ENCODE peak calls at places on chromosome 17, in four cellular contexts. V is pancreas, B is PC-9, I is brain microvascular endothelial cell. N is an unnamed sample.

GRCh38 chr17:21149626-21150025 is 22.9 kb downstream of the DHRS7B start:
- DNase-seq in V (no peak), B (no peak), I (no peak), N (no peak)

GRCh38 chr17:4130715-4131114 is 12.1 kb downstream of the ZZEF1 start:
- DNase-seq in V (no peak), B (no peak), I (no peak), N (no peak)

GRCh38 chr17:51636291-51636690 is 375.9 kb downstream of the UTP18 start:
- DNase-seq in V (no peak), B (no peak), I (no peak), N (no peak)

GRCh38 chr17:10809605-10810004 is 5.7 kb upstream of the TMEM238L start:
- DNase-seq in V (no peak), B (no peak), I (no peak), N (no peak)

GRCh38 chr17:61363601-61364462 is 35.8 kb upstream of the TBX2 start:
- DNase-seq in V (no peak), B (no peak), I (no peak), N (no peak)

GRCh38 chr17:27848941-27849340 is 44.2 kb downstream of the LYRM9 start:
- DNase-seq in V (no peak), B (no peak), I (no peak), N (no peak)

GRCh38 chr17:14150604-14151003 is 81.3 kb downstream of the COX10 start:
- DNase-seq in V (no peak), B (no peak), I (no peak), N (no peak)

GRCh38 chr17:28746611-28747045 is 2.8 kb downstream of the TRAF4 start:
- DNase-seq in V (peak), B (peak), I (no peak), N (no peak)

GRCh38 chr17:8724451-8724850 is 20.2 kb downstream of the CCDC42 start:
- DNase-seq in V (no peak), B (no peak), I (no peak), N (no peak)

GRCh38 chr17:75012320-75013076 is at the start of gene MRPL58:
- DNase-seq in V (peak), B (peak), I (peak), N (peak)

GRCh38 chr17:56943505-56944125 is 17.2 kb downstream of the COIL start:
- DNase-seq in V (no peak), B (no peak), I (peak), N (no peak)

GRCh38 chr17:79542718-79543117 is 68.1 kb downstream of the RBFOX3 start:
- DNase-seq in V (no peak), B (no peak), I (no peak), N (no peak)

GRCh38 chr17:58002973-58003372 is 4.1 kb downstream of the SRSF1 start:
- DNase-seq in V (no peak), B (no peak), I (no peak), N (no peak)

GRCh38 chr17:4059656-4060055 is 83.2 kb downstream of the ZZEF1 start:
- DNase-seq in V (no peak), B (no peak), I (no peak), N (no peak)

GRCh38 chr17:75524971-75525805 is at the start of gene LLGL2:
- DNase-seq in V (peak), B (peak), I (no peak), N (peak)

GRCh38 chr17:29909604-29910003 is 20.4 kb downstream of the SSH2 start:
- DNase-seq in V (no peak), B (no peak), I (peak), N (no peak)

GRCh38 chr17:65423346-65424140 is 137.9 kb downstream of the AXIN2 start:
- DNase-seq in V (no peak), B (no peak), I (no peak), N (no peak)

GRCh38 chr17:83050651-83051422 is 28.6 kb upstream of the METRNL start:
- DNase-seq in V (peak), B (no peak), I (no peak), N (no peak)

GRCh38 chr17:83091257-83092141 is 12.1 kb downstream of the METRNL start:
- DNase-seq in V (peak), B (peak), I (no peak), N (no peak)

GRCh38 chr17:46873941-46874645 is 22.7 kb downstream of the WNT9B start:
- DNase-seq in V (no peak), B (no peak), I (no peak), N (no peak)

GRCh38 chr17:30550512-30551273 is 73.5 kb downstream of the GOSR1 start:
- DNase-seq in V (no peak), B (peak), I (peak), N (no peak)

GRCh38 chr17:20059728-20060188 is 50.6 kb downstream of the SPECC1 start:
- DNase-seq in V (no peak), B (peak), I (no peak), N (no peak)

GRCh38 chr17:22512506-22512905 is 820.2 kb downstream of the KCNJ18 start:
- DNase-seq in V (no peak), B (no peak), I (no peak), N (no peak)

GRCh38 chr17:72416054-72416691 is 295.4 kb downstream of the SOX9 start:
- DNase-seq in V (no peak), B (peak), I (no peak), N (no peak)
- H3K27ac ChIP-seq in V (no peak), B (no peak), I (no peak), N (no peak)

GRCh38 chr17:35235917-35236316 is 7.0 kb upstream of the SLFN5 start:
- DNase-seq in V (no peak), B (no peak), I (no peak), N (no peak)

GRCh38 chr17:35235289-35235688 is 7.6 kb upstream of the SLFN5 start:
- DNase-seq in V (no peak), B (no peak), I (no peak), N (no peak)

GRCh38 chr17:35239823-35240222 is 3.0 kb upstream of the SLFN5 start:
- DNase-seq in V (no peak), B (no peak), I (no peak), N (no peak)

GRCh38 chr17:35238817-35239216 is 4.1 kb upstream of the SLFN5 start:
- DNase-seq in V (no peak), B (no peak), I (peak), N (no peak)

GRCh38 chr17:35236821-35237220 is 6.1 kb upstream of the SLFN5 start:
- DNase-seq in V (no peak), B (no peak), I (no peak), N (no peak)
- TF ChIP-seq CTCF in V (no peak), B (no peak), I (no peak), N (no peak)

DNA sequence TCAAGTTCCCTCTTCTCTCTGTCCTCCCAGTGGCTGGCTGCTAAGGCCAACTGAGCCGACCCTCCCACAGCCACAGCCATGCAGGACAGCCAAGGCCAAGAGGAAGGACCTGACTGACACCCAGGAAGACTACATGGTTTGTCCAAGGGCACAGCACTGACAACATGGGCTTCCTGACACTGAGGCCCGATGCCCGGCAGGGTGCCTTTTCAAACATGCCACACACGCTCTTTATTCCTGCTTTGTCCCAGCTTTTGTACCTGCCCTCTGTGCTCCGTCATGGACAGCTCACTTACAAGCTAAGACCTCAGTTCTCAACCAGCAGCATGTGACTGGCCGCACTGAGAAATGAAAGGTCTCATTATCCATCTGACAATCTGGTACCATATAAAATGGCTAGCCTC is 45.8 kb downstream of the TEX2 start:
- DNase-seq in V (no peak), B (no peak), I (no peak), N (no peak)
- H3K27ac ChIP-seq in V (peak), B (no peak), I (peak), N (no peak)

GRCh38 chr17:62727916-62728672 is 80.0 kb downstream of the MARCHF10 start:
- DNase-seq in V (no peak), B (no peak), I (no peak), N (no peak)
- TF ChIP-seq CTCF in V (no peak), B (no peak), I (peak), N (no peak)

DNA sequence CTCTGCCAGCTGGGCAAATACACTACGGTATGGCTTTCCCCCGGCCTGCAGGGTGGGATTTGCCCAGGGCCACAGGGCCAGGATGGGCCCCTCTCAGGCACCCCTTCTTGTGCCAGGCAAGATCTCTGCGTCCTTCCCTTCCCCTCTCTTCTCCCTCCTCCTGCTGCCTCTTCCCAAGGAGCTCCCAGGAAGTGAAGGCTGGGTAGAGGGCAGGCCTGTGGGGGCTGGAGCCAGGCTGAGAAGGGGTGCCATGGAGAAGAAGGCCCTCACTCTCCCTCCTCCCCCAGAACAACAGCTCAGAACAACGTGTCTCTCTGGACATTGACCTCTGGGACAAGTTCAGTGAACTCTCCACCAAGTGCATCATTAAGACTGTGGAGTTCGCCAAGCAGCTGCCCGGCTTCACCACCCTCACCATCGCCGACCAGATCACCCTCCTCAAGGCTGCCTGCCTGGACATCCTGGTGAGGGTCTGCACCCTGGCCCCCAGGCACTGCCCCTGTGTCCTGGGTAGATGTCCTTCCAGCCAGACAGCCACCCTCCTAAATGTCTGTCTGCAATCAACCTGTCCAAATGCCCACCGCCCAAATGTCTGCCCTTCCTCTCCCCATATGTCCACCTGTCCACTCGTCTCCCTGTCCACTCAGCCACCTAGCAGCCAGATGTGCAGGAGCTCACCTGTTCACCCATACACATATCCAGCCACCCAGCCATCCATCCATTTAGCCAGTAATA is 12.3 kb downstream of the GJD3 start:
- DNase-seq in V (no peak), B (no peak), I (no peak), N (no peak)
- H3K27ac ChIP-seq in V (no peak), B (no peak), I (no peak), N (no peak)

DNA sequence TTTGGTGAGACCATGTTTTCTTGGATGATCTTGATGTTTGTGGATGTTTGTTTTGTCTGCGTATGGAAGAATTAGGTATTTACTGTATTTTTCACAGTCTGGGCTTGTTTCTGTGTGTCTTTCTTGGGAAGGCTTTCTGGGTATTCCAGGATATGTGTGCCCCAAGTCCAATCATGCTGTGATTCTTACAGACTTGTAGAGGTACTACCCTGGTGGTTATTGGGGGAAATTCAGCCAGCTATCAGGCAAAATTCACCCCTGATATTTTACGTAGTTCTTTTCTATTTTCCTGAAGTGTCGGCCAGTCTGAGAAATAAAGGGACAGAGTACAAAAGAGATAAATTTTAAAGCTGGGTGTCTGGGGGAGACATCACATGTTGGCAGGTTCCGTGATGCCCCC is 33.4 kb upstream of the ARL4D start:
- DNase-seq in V (no peak), B (no peak), I (no peak), N (no peak)
- TF ChIP-seq CTCF in V (no peak), B (peak), I (peak), N (no peak)

DNA sequence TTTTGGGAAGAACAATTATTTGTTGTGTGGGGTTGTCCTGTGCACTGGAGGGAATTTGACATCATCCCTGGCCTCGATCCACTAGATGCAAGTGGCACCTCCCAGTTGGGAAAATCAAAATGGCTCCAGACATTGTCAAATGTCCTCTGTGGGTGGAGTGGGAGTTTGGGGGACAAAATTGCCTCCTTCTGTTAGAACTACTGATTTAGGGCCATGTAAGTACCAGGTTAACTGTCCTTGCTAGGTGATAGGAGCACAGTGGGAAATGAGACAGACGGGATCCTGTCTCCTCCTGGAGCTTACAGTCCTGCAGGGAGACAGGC is 56.8 kb downstream of the ARHGAP23 start:
- DNase-seq in V (no peak), B (no peak), I (no peak), N (no peak)
- H3K27ac ChIP-seq in V (no peak), B (no peak), I (no peak), N (no peak)

DNA sequence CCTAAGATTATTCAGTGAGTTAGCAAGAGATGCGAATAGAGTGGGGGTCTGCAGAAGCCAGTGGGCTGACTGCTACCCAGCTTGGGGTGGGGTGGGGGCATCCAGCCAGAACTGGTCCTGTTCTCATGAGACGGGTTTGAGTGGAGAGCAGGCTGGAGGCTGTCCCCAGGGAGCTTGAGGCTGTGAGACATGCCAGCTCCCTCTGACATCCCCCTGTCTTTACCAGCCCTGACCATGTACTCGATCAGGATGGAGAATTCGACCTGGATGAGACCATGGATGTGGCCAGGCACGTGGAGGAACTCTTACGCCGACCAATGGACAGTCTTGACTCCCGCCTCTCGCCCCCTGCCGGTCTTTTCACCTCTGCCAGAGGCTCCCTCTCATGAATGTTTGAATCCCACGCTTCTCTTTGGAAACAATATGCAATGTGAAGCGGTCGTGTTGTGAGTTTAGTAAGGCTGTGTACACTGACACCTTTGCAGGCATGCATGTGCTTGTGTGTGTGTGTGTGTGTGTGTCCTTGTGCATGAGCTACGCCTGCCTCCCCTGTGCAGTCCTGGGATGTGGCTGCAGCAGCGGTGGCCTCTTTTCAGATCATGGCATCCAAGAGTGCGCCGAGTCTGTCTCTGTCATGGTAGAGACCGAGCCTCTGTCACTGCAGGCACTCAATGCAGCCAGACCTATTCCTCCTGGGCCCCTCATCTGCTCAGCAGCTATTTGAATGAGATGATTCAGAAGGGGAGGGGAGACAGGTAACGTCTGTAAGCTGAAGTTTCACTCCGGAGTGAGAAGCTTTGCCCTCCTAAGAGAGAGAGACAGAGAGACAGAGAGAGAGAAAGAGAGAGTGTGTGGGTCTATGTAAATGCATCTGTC is 22.2 kb downstream of the STAT5A start:
- DNase-seq in V (no peak), B (no peak), I (no peak), N (no peak)
- TF ChIP-seq CTCF in V (no peak), B (no peak), I (peak), N (no peak)

GRCh38 chr17:76862079-76862478 is 6.1 kb upstream of the MGAT5B start:
- DNase-seq in V (no peak), B (no peak), I (no peak), N (no peak)
- H3K27ac ChIP-seq in V (no peak), B (no peak), I (no peak), N (no peak)